ENCODE peak calls at places on chromosomes 13 and 19, in seven cellular contexts. K is Peyer's patch, Z is brain microvascular endothelial cell, J is stromal cell of bone marrow, Y is pancreas, W is HAP-1, T is immature natural killer cell. P is an unnamed sample.

GRCh38 chr19:53864308-53864836 is 3.3 kb upstream of the MYADM start:
- DNase-seq in Z (no peak), T (no peak), J (no peak), K (no peak), Y (no peak), W (no peak), P (no peak)

GRCh38 chr13:114109646-114110045 is 22.8 kb downstream of the RASA3 start:
- DNase-seq in Z (no peak), W (no peak), K (no peak), J (no peak), T (peak), Y (peak), P (no peak)

GRCh38 chr19:11091343-11092153 is 2.3 kb downstream of the LDLR start:
- DNase-seq in Y (no peak), Z (peak), J (peak), T (peak), W (peak), K (peak), P (peak)

GRCh38 chr19:6267552-6268381 is 12.0 kb downstream of the MLLT1 start:
- DNase-seq in W (no peak), J (no peak), T (no peak), K (no peak), Z (no peak), Y (no peak), P (no peak)

GRCh38 chr19:35755550-35756371 is 1.1 kb downstream of the HSPB6 start:
- DNase-seq in Y (peak), T (no peak), K (peak), J (peak), Z (peak), W (no peak), P (no peak)

GRCh38 chr13:20101467-20102316 is 59.2 kb downstream of the GJA3 start:
- DNase-seq in Y (no peak), J (no peak), K (no peak), W (no peak), Z (no peak), T (no peak), P (no peak)

GRCh38 chr19:38394488-38394887 is 6.0 kb downstream of the SPRED3 start:
- DNase-seq in Z (peak), J (no peak), W (no peak), K (no peak), Y (peak), T (no peak), P (peak)

GRCh38 chr13:26601669-26602068 is 44.2 kb downstream of the WASF3 start:
- DNase-seq in K (no peak), Z (peak), T (no peak), Y (no peak), J (no peak), W (peak), P (no peak)

GRCh38 chr19:31402931-31403330 is 53.7 kb upstream of the TSHZ3 start:
- DNase-seq in T (no peak), J (peak), Y (no peak), Z (no peak), W (no peak), K (no peak), P (no peak)

P was measured in cardiac muscle cell.